ENCODE peak calls at places on chromosomes 3 and 15, in seven cellular contexts. I is frontal cortex; S is fibroblast of the conjunctiva; E is GM10248; R is hippocampal formation; F is activated naive CD8-positive, alpha-beta T cell treated with anti-CD3 and anti-CD28 coated beads, Interleukin-2, amount 50 U/mL, for 16 hours; O is smooth muscle cell of the brain vasculature. V is an unnamed sample.

GRCh38 chr3:123789760-123790159 is 94.4 kb downstream of the MYLK start:
- DNase-seq in I (no peak), S (no peak), E (no peak), R (no peak), F (no peak), O (no peak), V (no peak)

GRCh38 chr15:49506341-49506740 is 83.3 kb downstream of the FGF7 start:
- DNase-seq in I (no peak), S (no peak), E (no peak), R (no peak), F (no peak), O (no peak), V (no peak)

GRCh38 chr3:8482960-8483665 is 18.5 kb upstream of the LMCD1 start:
- DNase-seq in I (peak), S (peak), E (no peak), R (peak), F (no peak), O (peak), V (peak)

GRCh38 chr15:40957581-40958051 is 4.3 kb downstream of the CHAC1 start:
- DNase-seq in I (no peak), S (peak), E (no peak), R (no peak), F (no peak), O (no peak), V (no peak)

GRCh38 chr3:196523841-196524240 is 8.7 kb upstream of the SMCO1 start:
- DNase-seq in I (no peak), S (no peak), E (no peak), R (no peak), F (no peak), O (no peak), V (no peak)

GRCh38 chr3:143970773-143971366 is 753 bp upstream of the DIPK2A start:
- DNase-seq in I (no peak), S (no peak), E (peak), R (no peak), F (peak), O (no peak), V (peak)

GRCh38 chr3:18098960-18099587 is 326.1 kb downstream of the SATB1 start:
- DNase-seq in I (no peak), S (peak), E (no peak), R (no peak), F (no peak), O (no peak), V (peak)

GRCh38 chr3:14550651-14551611 is 10.8 kb upstream of the GRIP2 start:
- DNase-seq in I (no peak), S (no peak), E (no peak), R (no peak), F (no peak), O (no peak), V (no peak)

GRCh38 chr3:149004622-149005021 is 13.3 kb downstream of the GYG1 start:
- DNase-seq in I (no peak), S (no peak), E (no peak), R (peak), F (no peak), O (peak), V (no peak)

GRCh38 chr3:45985532-45986302 is 9.9 kb downstream of the FYCO1 start:
- DNase-seq in I (no peak), S (no peak), E (no peak), R (no peak), F (no peak), O (no peak), V (no peak)

V was measured in GOT3.